ENCODE peak calls at places on chromosome 10, in seven cellular contexts. One of them, this sample, is unnamed.

GRCh38 chr10:98425511-98426352 is 10.8 kb upstream of the PYROXD2 start:
- DNase-seq in mucosa of descending colon: peak
- DNase-seq in brain pericyte: no peak
- DNase-seq in foreskin melanocyte: no peak
- DNase-seq in ELR: peak
- DNase-seq in Peyer's patch: peak
- DNase-seq in choroid plexus epithelial cell: peak
- DNase-seq in this sample: peak

GRCh38 chr10:15805395-15806058 is 54.8 kb downstream of the MINDY3 start:
- DNase-seq in ELR: no peak
- DNase-seq in choroid plexus epithelial cell: no peak
- DNase-seq in brain pericyte: no peak
- DNase-seq in mucosa of descending colon: no peak
- DNase-seq in Peyer's patch: no peak
- DNase-seq in foreskin melanocyte: no peak
- DNase-seq in this sample: no peak

GRCh38 chr10:42475168-42476098 is 162.9 kb downstream of the ZNF33B start:
- DNase-seq in brain pericyte: no peak
- DNase-seq in Peyer's patch: no peak
- DNase-seq in ELR: peak
- DNase-seq in foreskin melanocyte: peak
- DNase-seq in choroid plexus epithelial cell: peak
- DNase-seq in mucosa of descending colon: no peak
- DNase-seq in this sample: no peak

GRCh38 chr10:97195654-97196212 is 10.0 kb upstream of the SLIT1 start:
- DNase-seq in brain pericyte: no peak
- DNase-seq in foreskin melanocyte: no peak
- DNase-seq in mucosa of descending colon: no peak
- DNase-seq in choroid plexus epithelial cell: no peak
- DNase-seq in Peyer's patch: no peak
- DNase-seq in ELR: no peak
- DNase-seq in this sample: no peak

GRCh38 chr10:78412605-78413004 is 378.9 kb downstream of the RPS24 start:
- DNase-seq in brain pericyte: no peak
- DNase-seq in choroid plexus epithelial cell: no peak
- DNase-seq in foreskin melanocyte: no peak
- DNase-seq in Peyer's patch: peak
- DNase-seq in mucosa of descending colon: no peak
- DNase-seq in ELR: no peak
- DNase-seq in this sample: no peak

GRCh38 chr10:104351919-104352318 is 1.7 kb upstream of the CFAP58 start:
- DNase-seq in mucosa of descending colon: no peak
- DNase-seq in choroid plexus epithelial cell: no peak
- DNase-seq in brain pericyte: no peak
- DNase-seq in foreskin melanocyte: no peak
- DNase-seq in Peyer's patch: no peak
- DNase-seq in ELR: no peak
- DNase-seq in this sample: no peak

GRCh38 chr10:71684356-71685173 is 35.0 kb downstream of the C10orf105 start:
- DNase-seq in choroid plexus epithelial cell: peak
- DNase-seq in mucosa of descending colon: peak
- DNase-seq in ELR: peak
- DNase-seq in Peyer's patch: peak
- DNase-seq in foreskin melanocyte: no peak
- DNase-seq in brain pericyte: no peak
- DNase-seq in this sample: no peak

GRCh38 chr10:92832121-92832520 is 16.2 kb upstream of the EXOC6 start:
- DNase-seq in mucosa of descending colon: no peak
- DNase-seq in brain pericyte: no peak
- DNase-seq in foreskin melanocyte: no peak
- DNase-seq in choroid plexus epithelial cell: no peak
- DNase-seq in Peyer's patch: no peak
- DNase-seq in ELR: no peak
- DNase-seq in this sample: no peak

GRCh38 chr10:84429926-84430520 is 101.6 kb downstream of the CCSER2 start:
- DNase-seq in brain pericyte: no peak
- DNase-seq in ELR: peak
- DNase-seq in Peyer's patch: peak
- DNase-seq in foreskin melanocyte: no peak
- DNase-seq in choroid plexus epithelial cell: peak
- DNase-seq in mucosa of descending colon: peak
- DNase-seq in this sample: peak

GRCh38 chr10:60149003-60149402 is 240.7 kb downstream of the ANK3 start:
- DNase-seq in choroid plexus epithelial cell: no peak
- DNase-seq in mucosa of descending colon: peak
- DNase-seq in ELR: no peak
- DNase-seq in foreskin melanocyte: no peak
- DNase-seq in Peyer's patch: no peak
- DNase-seq in brain pericyte: no peak
- DNase-seq in this sample: no peak

GRCh38 chr10:76632158-76633051 is 1005.2 kb downstream of the KCNMA1 start:
- DNase-seq in brain pericyte: no peak
- DNase-seq in ELR: peak
- DNase-seq in foreskin melanocyte: peak
- DNase-seq in mucosa of descending colon: peak
- DNase-seq in Peyer's patch: no peak
- DNase-seq in choroid plexus epithelial cell: peak
- DNase-seq in this sample: no peak

GRCh38 chr10:75773813-75774547 is 342.6 kb downstream of the LRMDA start:
- DNase-seq in mucosa of descending colon: no peak
- DNase-seq in choroid plexus epithelial cell: no peak
- DNase-seq in foreskin melanocyte: no peak
- DNase-seq in ELR: no peak
- DNase-seq in Peyer's patch: no peak
- DNase-seq in brain pericyte: no peak
- DNase-seq in this sample: no peak

GRCh38 chr10:132958886-132959295 is 16.5 kb upstream of the CFAP46 start:
- DNase-seq in choroid plexus epithelial cell: no peak
- DNase-seq in Peyer's patch: peak
- DNase-seq in brain pericyte: no peak
- DNase-seq in mucosa of descending colon: no peak
- DNase-seq in ELR: no peak
- DNase-seq in foreskin melanocyte: no peak
- DNase-seq in this sample: no peak

GRCh38 chr10:3464760-3465405 is 292.3 kb upstream of the PITRM1 start:
- DNase-seq in mucosa of descending colon: peak
- DNase-seq in brain pericyte: no peak
- DNase-seq in Peyer's patch: no peak
- DNase-seq in foreskin melanocyte: no peak
- DNase-seq in choroid plexus epithelial cell: peak
- DNase-seq in ELR: no peak
- DNase-seq in this sample: no peak

GRCh38 chr10:122864901-122865300 is 14.5 kb downstream of the FAM24B start:
- DNase-seq in brain pericyte: no peak
- DNase-seq in choroid plexus epithelial cell: peak
- DNase-seq in foreskin melanocyte: no peak
- DNase-seq in ELR: peak
- DNase-seq in mucosa of descending colon: no peak
- DNase-seq in Peyer's patch: no peak
- DNase-seq in this sample: no peak

GRCh38 chr10:43420369-43421200 is 11.6 kb upstream of the HNRNPF start:
- DNase-seq in foreskin melanocyte: peak
- DNase-seq in ELR: peak
- DNase-seq in brain pericyte: no peak
- DNase-seq in Peyer's patch: peak
- DNase-seq in choroid plexus epithelial cell: peak
- DNase-seq in mucosa of descending colon: peak
- DNase-seq in this sample: peak

GRCh38 chr10:14325325-14325955 is 5.3 kb downstream of the FRMD4A start:
- DNase-seq in foreskin melanocyte: no peak
- DNase-seq in Peyer's patch: peak
- DNase-seq in choroid plexus epithelial cell: peak
- DNase-seq in ELR: peak
- DNase-seq in mucosa of descending colon: peak
- DNase-seq in brain pericyte: no peak
- DNase-seq in this sample: no peak

GRCh38 chr10:69123306-69123746 is 652 bp upstream of the VPS26A start:
- DNase-seq in mucosa of descending colon: peak
- DNase-seq in Peyer's patch: no peak
- DNase-seq in choroid plexus epithelial cell: peak
- DNase-seq in brain pericyte: no peak
- DNase-seq in foreskin melanocyte: no peak
- DNase-seq in ELR: peak
- DNase-seq in this sample: no peak

GRCh38 chr10:109981641-109982040 is 26.1 kb upstream of the ADD3 start:
- DNase-seq in brain pericyte: no peak
- DNase-seq in ELR: no peak
- DNase-seq in mucosa of descending colon: no peak
- DNase-seq in foreskin melanocyte: no peak
- DNase-seq in choroid plexus epithelial cell: no peak
- DNase-seq in Peyer's patch: no peak
- DNase-seq in this sample: no peak

GRCh38 chr10:79438021-79438698 is 7.3 kb downstream of the ZCCHC24 start:
- DNase-seq in ELR: no peak
- DNase-seq in Peyer's patch: peak
- DNase-seq in brain pericyte: no peak
- DNase-seq in foreskin melanocyte: peak
- DNase-seq in choroid plexus epithelial cell: no peak
- DNase-seq in mucosa of descending colon: no peak
- DNase-seq in this sample: no peak

GRCh38 chr10:79348640-79348988 is 1.3 kb downstream of the PPIF start:
- DNase-seq in mucosa of descending colon: no peak
- DNase-seq in Peyer's patch: no peak
- DNase-seq in brain pericyte: no peak
- DNase-seq in foreskin melanocyte: no peak
- DNase-seq in choroid plexus epithelial cell: no peak
- DNase-seq in ELR: no peak
- DNase-seq in this sample: no peak

GRCh38 chr10:129491123-129491734 is 24.2 kb downstream of the MGMT start:
- DNase-seq in Peyer's patch: no peak
- DNase-seq in mucosa of descending colon: no peak
- DNase-seq in foreskin melanocyte: peak
- DNase-seq in ELR: peak
- DNase-seq in choroid plexus epithelial cell: peak
- DNase-seq in brain pericyte: no peak
- DNase-seq in this sample: no peak